ENCODE peak calls at places on chromosomes 2 and 18, in eight cellular contexts. One of them, this sample, is unnamed. For H3K9me3, the result is how much of the 10 kb centered on the place peaks cover.

GRCh38 chr2:181077128-181077709 is 96.8 kb downstream of the UBE2E3 start:
- DNase-seq in pancreas: no peak
- DNase-seq in PC-9: no peak
- DNase-seq in iPS DF 6.9: no peak
- DNase-seq in body of pancreas: no peak
- DNase-seq in ovary: no peak
- DNase-seq in IMR-90: peak
- DNase-seq in Karpas-422: peak
- DNase-seq in this sample: no peak

GRCh38 chr2:23757686-23758433 is 169.1 kb downstream of the ATAD2B start:
- DNase-seq in pancreas: no peak
- DNase-seq in PC-9: peak
- DNase-seq in iPS DF 6.9: no peak
- DNase-seq in body of pancreas: no peak
- DNase-seq in ovary: no peak
- DNase-seq in IMR-90: peak
- DNase-seq in Karpas-422: no peak
- DNase-seq in this sample: no peak

GRCh38 chr18:75958683-75959082 is 531.2 kb upstream of the SMIM21 start:
- DNase-seq in pancreas: no peak
- DNase-seq in PC-9: no peak
- DNase-seq in iPS DF 6.9: no peak
- DNase-seq in body of pancreas: no peak
- DNase-seq in ovary: no peak
- DNase-seq in IMR-90: no peak
- DNase-seq in Karpas-422: peak
- DNase-seq in this sample: no peak

GRCh38 chr18:51397347-51397962 is 200.0 kb upstream of the MEX3C start:
- DNase-seq in pancreas: no peak
- DNase-seq in PC-9: no peak
- DNase-seq in iPS DF 6.9: no peak
- DNase-seq in body of pancreas: no peak
- DNase-seq in ovary: no peak
- DNase-seq in IMR-90: no peak
- DNase-seq in Karpas-422: no peak
- DNase-seq in this sample: no peak

GRCh38 chr18:47817017-47817911 is 113.2 kb downstream of the SMAD2 start:
- DNase-seq in pancreas: no peak
- DNase-seq in PC-9: no peak
- DNase-seq in iPS DF 6.9: no peak
- DNase-seq in body of pancreas: no peak
- DNase-seq in ovary: no peak
- DNase-seq in IMR-90: peak
- DNase-seq in Karpas-422: no peak
- DNase-seq in this sample: peak

GRCh38 chr2:99469394-99469793 is 20.4 kb downstream of the REV1 start:
- DNase-seq in pancreas: no peak
- DNase-seq in PC-9: no peak
- DNase-seq in iPS DF 6.9: no peak
- DNase-seq in body of pancreas: no peak
- DNase-seq in ovary: no peak
- DNase-seq in IMR-90: no peak
- DNase-seq in Karpas-422: no peak
- DNase-seq in this sample: no peak

GRCh38 chr2:20992201-20992711 is 51.6 kb downstream of the APOB start:
- DNase-seq in pancreas: no peak
- DNase-seq in PC-9: peak
- DNase-seq in iPS DF 6.9: no peak
- DNase-seq in body of pancreas: no peak
- DNase-seq in ovary: no peak
- DNase-seq in IMR-90: peak
- DNase-seq in Karpas-422: no peak
- DNase-seq in this sample: no peak

GRCh38 chr2:14778015-14778414 is 145.5 kb downstream of the LRATD1 start:
- DNase-seq in pancreas: no peak
- DNase-seq in PC-9: no peak
- DNase-seq in iPS DF 6.9: no peak
- DNase-seq in body of pancreas: no peak
- DNase-seq in ovary: no peak
- DNase-seq in IMR-90: peak
- DNase-seq in Karpas-422: no peak
- DNase-seq in this sample: no peak

GRCh38 chr2:68104111-68104835 is 41.5 kb upstream of the C1D start:
- DNase-seq in pancreas: no peak
- DNase-seq in PC-9: no peak
- DNase-seq in iPS DF 6.9: no peak
- DNase-seq in body of pancreas: no peak
- DNase-seq in ovary: no peak
- DNase-seq in IMR-90: no peak
- DNase-seq in Karpas-422: no peak
- DNase-seq in this sample: no peak

GRCh38 chr2:136122654-136123053 is 4.7 kb upstream of the CXCR4 start:
- DNase-seq in pancreas: no peak
- DNase-seq in PC-9: no peak
- DNase-seq in iPS DF 6.9: no peak
- DNase-seq in body of pancreas: no peak
- DNase-seq in ovary: no peak
- DNase-seq in IMR-90: no peak
- DNase-seq in Karpas-422: no peak
- DNase-seq in this sample: no peak

GRCh38 chr2:11068856-11069526 is 86.3 kb upstream of the SLC66A3 start:
- DNase-seq in pancreas: no peak
- DNase-seq in PC-9: no peak
- DNase-seq in iPS DF 6.9: no peak
- DNase-seq in body of pancreas: no peak
- DNase-seq in ovary: no peak
- DNase-seq in IMR-90: no peak
- DNase-seq in Karpas-422: no peak
- DNase-seq in this sample: no peak

GRCh38 chr2:169131587-169132512 is 62.5 kb downstream of the DHRS9 start:
- DNase-seq in pancreas: no peak
- DNase-seq in PC-9: no peak
- DNase-seq in iPS DF 6.9: no peak
- DNase-seq in body of pancreas: no peak
- DNase-seq in ovary: no peak
- DNase-seq in IMR-90: peak
- DNase-seq in Karpas-422: peak
- DNase-seq in this sample: no peak

GRCh38 chr2:230678018-230678417 is 34.6 kb upstream of the CAB39 start:
- DNase-seq in pancreas: no peak
- DNase-seq in PC-9: no peak
- DNase-seq in iPS DF 6.9: no peak
- DNase-seq in body of pancreas: no peak
- DNase-seq in ovary: no peak
- DNase-seq in IMR-90: no peak
- DNase-seq in Karpas-422: no peak
- DNase-seq in this sample: no peak

GRCh38 chr2:3522851-3523481 is 3.6 kb upstream of the ADI1 start:
- DNase-seq in pancreas: no peak
- DNase-seq in PC-9: no peak
- DNase-seq in iPS DF 6.9: no peak
- DNase-seq in body of pancreas: peak
- DNase-seq in ovary: peak
- DNase-seq in IMR-90: peak
- DNase-seq in Karpas-422: no peak
- DNase-seq in this sample: no peak

GRCh38 chr2:194203898-194204297 is 1453.1 kb upstream of the SLC39A10 start:
- DNase-seq in pancreas: no peak
- DNase-seq in PC-9: no peak
- DNase-seq in iPS DF 6.9: no peak
- DNase-seq in body of pancreas: no peak
- DNase-seq in ovary: no peak
- DNase-seq in IMR-90: no peak
- DNase-seq in Karpas-422: no peak
- DNase-seq in this sample: no peak

GRCh38 chr2:44851518-44851917 is 90.0 kb upstream of the SIX3 start:
- DNase-seq in pancreas: no peak
- DNase-seq in PC-9: no peak
- DNase-seq in iPS DF 6.9: no peak
- DNase-seq in body of pancreas: no peak
- DNase-seq in ovary: no peak
- DNase-seq in IMR-90: no peak
- DNase-seq in Karpas-422: no peak
- DNase-seq in this sample: no peak

GRCh38 chr2:170815311-170815710 is 1.4 kb upstream of the GAD1 start:
- DNase-seq in pancreas: no peak
- DNase-seq in PC-9: no peak
- DNase-seq in iPS DF 6.9: no peak
- DNase-seq in body of pancreas: no peak
- DNase-seq in ovary: no peak
- DNase-seq in IMR-90: no peak
- DNase-seq in Karpas-422: no peak
- DNase-seq in this sample: no peak

GRCh38 chr18:10560457-10561045 is 34.7 kb downstream of the NAPG start:
- DNase-seq in pancreas: peak
- DNase-seq in PC-9: peak
- DNase-seq in iPS DF 6.9: peak
- DNase-seq in body of pancreas: peak
- DNase-seq in ovary: peak
- DNase-seq in IMR-90: peak
- DNase-seq in Karpas-422: peak
- DNase-seq in this sample: peak

GRCh38 chr2:241112592-241112991 is 10.5 kb upstream of the MTERF4 start:
- DNase-seq in pancreas: no peak
- DNase-seq in PC-9: no peak
- DNase-seq in iPS DF 6.9: no peak
- DNase-seq in body of pancreas: no peak
- DNase-seq in ovary: no peak
- DNase-seq in IMR-90: no peak
- DNase-seq in Karpas-422: no peak
- DNase-seq in this sample: no peak

GRCh38 chr18:43507842-43508481 is 230.7 kb upstream of the SYT4 start:
- DNase-seq in pancreas: no peak
- DNase-seq in PC-9: no peak
- DNase-seq in iPS DF 6.9: no peak
- DNase-seq in body of pancreas: no peak
- DNase-seq in ovary: no peak
- DNase-seq in IMR-90: no peak
- DNase-seq in Karpas-422: no peak
- DNase-seq in this sample: no peak

GRCh38 chr18:43501099-43501498 is 223.8 kb upstream of the SYT4 start:
- DNase-seq in pancreas: no peak
- DNase-seq in PC-9: no peak
- DNase-seq in iPS DF 6.9: no peak
- DNase-seq in body of pancreas: no peak
- DNase-seq in ovary: no peak
- DNase-seq in IMR-90: no peak
- DNase-seq in Karpas-422: no peak
- DNase-seq in this sample: no peak

DNA sequence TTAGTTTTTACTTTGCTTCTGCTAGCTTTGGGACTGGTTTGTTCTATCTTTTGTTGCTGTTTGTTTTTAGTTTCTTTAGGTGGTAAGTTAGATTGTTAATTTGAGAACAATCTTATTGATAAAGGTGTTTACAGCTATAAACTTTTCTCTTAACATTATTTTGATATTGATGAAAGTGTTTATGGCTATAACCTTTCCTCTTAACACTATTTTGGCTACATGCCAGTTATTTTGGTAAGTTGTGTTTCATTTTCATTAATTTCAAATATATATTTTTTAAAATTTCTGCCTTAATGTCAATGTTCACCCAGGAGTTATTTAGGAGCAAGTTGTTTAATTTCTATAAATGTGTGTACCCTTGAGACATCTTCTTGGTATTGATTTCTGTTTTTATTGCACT is 229.6 kb upstream of the SYT4 start:
- DNase-seq in pancreas: no peak
- DNase-seq in PC-9: no peak
- DNase-seq in iPS DF 6.9: no peak
- DNase-seq in body of pancreas: no peak
- DNase-seq in ovary: no peak
- DNase-seq in IMR-90: no peak
- DNase-seq in Karpas-422: no peak
- DNase-seq in this sample: no peak
- H3K9me3 ChIP-seq in pancreas: under half
- H3K9me3 ChIP-seq in PC-9: under half
- H3K9me3 ChIP-seq in iPS DF 6.9: under half
- H3K9me3 ChIP-seq in body of pancreas: under half
- H3K9me3 ChIP-seq in ovary: under half
- H3K9me3 ChIP-seq in IMR-90: under half
- H3K9me3 ChIP-seq in Karpas-422: under half
- H3K9me3 ChIP-seq in this sample: under half

DNA sequence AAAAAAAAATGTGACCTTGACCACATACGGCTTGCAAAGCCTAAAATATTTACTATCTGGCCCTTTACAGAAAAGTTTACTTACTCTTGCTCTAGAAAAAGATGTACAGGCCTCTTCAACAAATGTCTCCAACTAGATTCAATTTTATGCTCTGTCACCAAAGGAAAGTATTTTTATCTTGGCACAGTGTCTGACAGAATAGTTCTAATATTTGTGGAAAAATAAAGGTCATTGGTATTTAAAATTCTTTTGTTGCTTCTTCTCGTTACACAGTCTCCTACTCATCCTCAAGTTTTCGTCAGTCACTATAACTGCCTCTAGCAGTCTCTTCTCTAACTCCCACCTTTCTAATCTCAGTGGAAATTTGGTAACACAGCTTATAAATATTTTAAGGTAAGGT is 1.4 kb downstream of the RBKS start:
- DNase-seq in pancreas: no peak
- DNase-seq in PC-9: no peak
- DNase-seq in iPS DF 6.9: no peak
- DNase-seq in body of pancreas: no peak
- DNase-seq in ovary: no peak
- DNase-seq in IMR-90: peak
- DNase-seq in Karpas-422: no peak
- DNase-seq in this sample: no peak
- H3K4me3 ChIP-seq in pancreas: no peak
- H3K4me3 ChIP-seq in PC-9: peak
- H3K4me3 ChIP-seq in iPS DF 6.9: no peak
- H3K4me3 ChIP-seq in body of pancreas: no peak
- H3K4me3 ChIP-seq in ovary: no peak
- H3K4me3 ChIP-seq in IMR-90: no peak
- H3K4me3 ChIP-seq in Karpas-422: no peak
- H3K4me3 ChIP-seq in this sample: no peak

GRCh38 chr2:38462121-38462634 is 85.1 kb upstream of the ATL2 start:
- DNase-seq in pancreas: no peak
- DNase-seq in PC-9: peak
- DNase-seq in iPS DF 6.9: no peak
- DNase-seq in body of pancreas: no peak
- DNase-seq in ovary: peak
- DNase-seq in IMR-90: peak
- DNase-seq in Karpas-422: no peak
- DNase-seq in this sample: no peak
- H3K27ac ChIP-seq in pancreas: no peak
- H3K27ac ChIP-seq in PC-9: peak
- H3K27ac ChIP-seq in iPS DF 6.9: no peak
- H3K27ac ChIP-seq in body of pancreas: no peak
- H3K27ac ChIP-seq in ovary: no peak
- H3K27ac ChIP-seq in IMR-90: no peak
- H3K27ac ChIP-seq in Karpas-422: no peak
- H3K27ac ChIP-seq in this sample: no peak

DNA sequence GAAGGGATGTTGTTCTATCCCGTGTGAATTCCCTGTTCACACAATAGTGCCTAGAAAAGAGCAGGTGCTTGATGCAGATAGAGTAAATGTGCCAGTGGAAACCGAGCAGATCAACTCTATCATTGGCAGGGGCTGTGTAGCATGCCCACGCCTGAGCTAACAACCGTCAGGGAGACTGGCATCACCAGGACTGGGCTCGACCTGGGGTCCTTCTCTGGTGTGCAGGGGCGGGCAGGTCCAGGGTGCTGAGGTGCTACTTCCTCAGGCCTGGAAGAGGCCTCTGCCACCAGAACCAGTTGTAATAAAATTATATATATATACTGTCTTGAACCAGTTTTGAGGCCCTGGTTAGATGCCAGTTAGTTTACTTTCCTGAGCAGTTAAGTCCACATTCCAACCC is 11.8 kb upstream of the MAL start:
- DNase-seq in pancreas: no peak
- DNase-seq in PC-9: no peak
- DNase-seq in iPS DF 6.9: no peak
- DNase-seq in body of pancreas: no peak
- DNase-seq in ovary: no peak
- DNase-seq in IMR-90: no peak
- DNase-seq in Karpas-422: no peak
- DNase-seq in this sample: no peak
- H3K9me3 ChIP-seq in pancreas: under half
- H3K9me3 ChIP-seq in PC-9: under half
- H3K9me3 ChIP-seq in iPS DF 6.9: under half
- H3K9me3 ChIP-seq in body of pancreas: under half
- H3K9me3 ChIP-seq in ovary: under half
- H3K9me3 ChIP-seq in IMR-90: under half
- H3K9me3 ChIP-seq in Karpas-422: under half
- H3K9me3 ChIP-seq in this sample: under half